ENCODE peak calls at places on chromosomes 5 and 9, in nine cellular contexts. One of them, this sample, is unnamed.

GRCh38 chr5:3107118-3107517 is 355.6 kb upstream of the IRX2 start:
- DNase-seq in GM23248: no peak
- DNase-seq in A549: no peak
- DNase-seq in heart right ventricle: no peak
- DNase-seq in heart left ventricle: no peak
- DNase-seq in colonic mucosa: no peak
- DNase-seq in transverse colon: no peak
- DNase-seq in Peyer's patch: no peak
- DNase-seq in cardiac muscle cell: peak
- DNase-seq in this sample: no peak

GRCh38 chr5:40549611-40550010 is 130.1 kb upstream of the PTGER4 start:
- DNase-seq in Peyer's patch: no peak
- DNase-seq in heart right ventricle: no peak
- DNase-seq in heart left ventricle: no peak
- DNase-seq in A549: no peak
- DNase-seq in transverse colon: no peak
- DNase-seq in colonic mucosa: no peak
- DNase-seq in GM23248: peak
- DNase-seq in cardiac muscle cell: no peak
- DNase-seq in this sample: no peak

GRCh38 chr5:32325616-32326015 is 12.9 kb upstream of the MTMR12 start:
- DNase-seq in heart left ventricle: no peak
- DNase-seq in colonic mucosa: no peak
- DNase-seq in heart right ventricle: no peak
- DNase-seq in transverse colon: no peak
- DNase-seq in GM23248: no peak
- DNase-seq in A549: no peak
- DNase-seq in Peyer's patch: no peak
- DNase-seq in cardiac muscle cell: no peak
- DNase-seq in this sample: no peak

GRCh38 chr5:109199294-109199693 is 210.5 kb downstream of the PJA2 start:
- DNase-seq in transverse colon: no peak
- DNase-seq in Peyer's patch: no peak
- DNase-seq in heart right ventricle: no peak
- DNase-seq in colonic mucosa: no peak
- DNase-seq in GM23248: no peak
- DNase-seq in cardiac muscle cell: peak
- DNase-seq in A549: no peak
- DNase-seq in heart left ventricle: no peak
- DNase-seq in this sample: no peak

GRCh38 chr5:52811067-52811749 is 23.5 kb downstream of the ITGA1 start:
- DNase-seq in Peyer's patch: no peak
- DNase-seq in A549: no peak
- DNase-seq in GM23248: peak
- DNase-seq in transverse colon: no peak
- DNase-seq in colonic mucosa: no peak
- DNase-seq in heart right ventricle: no peak
- DNase-seq in cardiac muscle cell: no peak
- DNase-seq in heart left ventricle: no peak
- DNase-seq in this sample: peak

GRCh38 chr5:100691545-100691944 is 156.4 kb downstream of the FAM174A start:
- DNase-seq in heart right ventricle: no peak
- DNase-seq in cardiac muscle cell: no peak
- DNase-seq in Peyer's patch: no peak
- DNase-seq in colonic mucosa: no peak
- DNase-seq in A549: no peak
- DNase-seq in transverse colon: no peak
- DNase-seq in GM23248: peak
- DNase-seq in heart left ventricle: no peak
- DNase-seq in this sample: no peak

GRCh38 chr5:54311178-54311811 is 922 bp upstream of the ARL15 start:
- DNase-seq in Peyer's patch: no peak
- DNase-seq in cardiac muscle cell: peak
- DNase-seq in colonic mucosa: no peak
- DNase-seq in heart right ventricle: no peak
- DNase-seq in A549: no peak
- DNase-seq in GM23248: peak
- DNase-seq in transverse colon: no peak
- DNase-seq in heart left ventricle: no peak
- DNase-seq in this sample: no peak

GRCh38 chr9:115556432-115556831 is 438.5 kb upstream of the TNC start:
- DNase-seq in heart left ventricle: no peak
- DNase-seq in transverse colon: no peak
- DNase-seq in colonic mucosa: no peak
- DNase-seq in cardiac muscle cell: no peak
- DNase-seq in heart right ventricle: no peak
- DNase-seq in Peyer's patch: no peak
- DNase-seq in A549: no peak
- DNase-seq in GM23248: no peak
- DNase-seq in this sample: no peak

GRCh38 chr9:4277531-4277991 is 22.3 kb downstream of the GLIS3 start:
- DNase-seq in GM23248: no peak
- DNase-seq in cardiac muscle cell: no peak
- DNase-seq in heart right ventricle: no peak
- DNase-seq in heart left ventricle: no peak
- DNase-seq in transverse colon: no peak
- DNase-seq in A549: peak
- DNase-seq in colonic mucosa: no peak
- DNase-seq in Peyer's patch: no peak
- DNase-seq in this sample: no peak

GRCh38 chr5:143514915-143515314 is 111.4 kb upstream of the NR3C1 start:
- DNase-seq in Peyer's patch: no peak
- DNase-seq in A549: no peak
- DNase-seq in heart right ventricle: no peak
- DNase-seq in heart left ventricle: no peak
- DNase-seq in transverse colon: no peak
- DNase-seq in cardiac muscle cell: no peak
- DNase-seq in GM23248: peak
- DNase-seq in colonic mucosa: no peak
- DNase-seq in this sample: no peak

GRCh38 chr5:135139397-135140134 is 105.5 kb upstream of the PITX1 start:
- DNase-seq in cardiac muscle cell: no peak
- DNase-seq in heart left ventricle: no peak
- DNase-seq in Peyer's patch: no peak
- DNase-seq in heart right ventricle: no peak
- DNase-seq in A549: peak
- DNase-seq in colonic mucosa: peak
- DNase-seq in GM23248: peak
- DNase-seq in transverse colon: peak
- DNase-seq in this sample: peak

GRCh38 chr9:35522189-35522588 is 32.3 kb downstream of the RUSC2 start:
- DNase-seq in heart left ventricle: no peak
- DNase-seq in colonic mucosa: no peak
- DNase-seq in GM23248: peak
- DNase-seq in cardiac muscle cell: no peak
- DNase-seq in heart right ventricle: no peak
- DNase-seq in transverse colon: no peak
- DNase-seq in A549: no peak
- DNase-seq in Peyer's patch: no peak
- DNase-seq in this sample: no peak

GRCh38 chr5:81115261-81115660 is 117.9 kb upstream of the CKMT2 start:
- DNase-seq in heart right ventricle: no peak
- DNase-seq in heart left ventricle: no peak
- DNase-seq in GM23248: no peak
- DNase-seq in colonic mucosa: no peak
- DNase-seq in Peyer's patch: no peak
- DNase-seq in transverse colon: no peak
- DNase-seq in A549: no peak
- DNase-seq in cardiac muscle cell: no peak
- DNase-seq in this sample: no peak

GRCh38 chr5:74294231-74294705 is 346.3 kb downstream of the ENC1 start:
- DNase-seq in A549: no peak
- DNase-seq in transverse colon: no peak
- DNase-seq in GM23248: no peak
- DNase-seq in colonic mucosa: no peak
- DNase-seq in Peyer's patch: no peak
- DNase-seq in cardiac muscle cell: no peak
- DNase-seq in heart left ventricle: no peak
- DNase-seq in heart right ventricle: peak
- DNase-seq in this sample: no peak

GRCh38 chr5:74595143-74595915 is 45.2 kb downstream of the ENC1 start:
- DNase-seq in Peyer's patch: no peak
- DNase-seq in GM23248: peak
- DNase-seq in A549: no peak
- DNase-seq in colonic mucosa: peak
- DNase-seq in cardiac muscle cell: peak
- DNase-seq in heart left ventricle: no peak
- DNase-seq in heart right ventricle: no peak
- DNase-seq in transverse colon: no peak
- DNase-seq in this sample: no peak

GRCh38 chr5:77280036-77280435 is 69.6 kb downstream of the PDE8B start:
- DNase-seq in Peyer's patch: no peak
- DNase-seq in GM23248: no peak
- DNase-seq in transverse colon: no peak
- DNase-seq in cardiac muscle cell: no peak
- DNase-seq in heart left ventricle: no peak
- DNase-seq in heart right ventricle: no peak
- DNase-seq in A549: no peak
- DNase-seq in colonic mucosa: no peak
- DNase-seq in this sample: no peak

GRCh38 chr5:27450607-27451006 is 412.2 kb upstream of the CDH9 start:
- DNase-seq in Peyer's patch: no peak
- DNase-seq in heart right ventricle: no peak
- DNase-seq in heart left ventricle: no peak
- DNase-seq in cardiac muscle cell: no peak
- DNase-seq in colonic mucosa: no peak
- DNase-seq in GM23248: peak
- DNase-seq in A549: no peak
- DNase-seq in transverse colon: no peak
- DNase-seq in this sample: no peak

GRCh38 chr5:112228672-112229071 is 190.4 kb downstream of the EPB41L4A start:
- DNase-seq in cardiac muscle cell: peak
- DNase-seq in colonic mucosa: peak
- DNase-seq in heart left ventricle: peak
- DNase-seq in Peyer's patch: peak
- DNase-seq in A549: peak
- DNase-seq in transverse colon: peak
- DNase-seq in heart right ventricle: peak
- DNase-seq in GM23248: peak
- DNase-seq in this sample: peak

GRCh38 chr5:66100851-66101250 is 43.2 kb upstream of the SREK1 start:
- DNase-seq in transverse colon: no peak
- DNase-seq in heart left ventricle: no peak
- DNase-seq in Peyer's patch: no peak
- DNase-seq in cardiac muscle cell: no peak
- DNase-seq in GM23248: no peak
- DNase-seq in A549: no peak
- DNase-seq in colonic mucosa: no peak
- DNase-seq in heart right ventricle: no peak
- DNase-seq in this sample: no peak
- H3K27ac ChIP-seq in transverse colon: no peak
- H3K27ac ChIP-seq in heart left ventricle: no peak
- H3K27ac ChIP-seq in Peyer's patch: no peak
- H3K27ac ChIP-seq in cardiac muscle cell: no peak
- H3K27ac ChIP-seq in GM23248: no peak
- H3K27ac ChIP-seq in A549: no peak
- H3K27ac ChIP-seq in colonic mucosa: no peak
- H3K27ac ChIP-seq in heart right ventricle: no peak
- H3K27ac ChIP-seq in this sample: no peak

GRCh38 chr9:127715443-127716337 is at the start of the genes PTRH1 and TTC16:
- DNase-seq in heart right ventricle: peak
- DNase-seq in cardiac muscle cell: peak
- DNase-seq in Peyer's patch: peak
- DNase-seq in heart left ventricle: peak
- DNase-seq in A549: peak
- DNase-seq in colonic mucosa: peak
- DNase-seq in GM23248: peak
- DNase-seq in transverse colon: peak
- DNase-seq in this sample: peak

GRCh38 chr9:127714020-127714835 is 1.2 kb downstream of the PTRH1 start:
- DNase-seq in transverse colon: no peak
- DNase-seq in Peyer's patch: no peak
- DNase-seq in cardiac muscle cell: no peak
- DNase-seq in heart right ventricle: no peak
- DNase-seq in GM23248: peak
- DNase-seq in A549: no peak
- DNase-seq in colonic mucosa: no peak
- DNase-seq in heart left ventricle: no peak
- DNase-seq in this sample: no peak

GRCh38 chr9:127714916-127715442 is 484 bp downstream of the PTRH1 start:
- DNase-seq in transverse colon: peak
- DNase-seq in colonic mucosa: peak
- DNase-seq in cardiac muscle cell: peak
- DNase-seq in GM23248: peak
- DNase-seq in heart right ventricle: peak
- DNase-seq in heart left ventricle: no peak
- DNase-seq in Peyer's patch: peak
- DNase-seq in A549: no peak
- DNase-seq in this sample: no peak

GRCh38 chr9:127717766-127718165 is 1.9 kb downstream of the TTC16 start:
- DNase-seq in cardiac muscle cell: no peak
- DNase-seq in heart left ventricle: no peak
- DNase-seq in heart right ventricle: no peak
- DNase-seq in GM23248: no peak
- DNase-seq in Peyer's patch: no peak
- DNase-seq in transverse colon: no peak
- DNase-seq in A549: no peak
- DNase-seq in colonic mucosa: no peak
- DNase-seq in this sample: no peak

DNA sequence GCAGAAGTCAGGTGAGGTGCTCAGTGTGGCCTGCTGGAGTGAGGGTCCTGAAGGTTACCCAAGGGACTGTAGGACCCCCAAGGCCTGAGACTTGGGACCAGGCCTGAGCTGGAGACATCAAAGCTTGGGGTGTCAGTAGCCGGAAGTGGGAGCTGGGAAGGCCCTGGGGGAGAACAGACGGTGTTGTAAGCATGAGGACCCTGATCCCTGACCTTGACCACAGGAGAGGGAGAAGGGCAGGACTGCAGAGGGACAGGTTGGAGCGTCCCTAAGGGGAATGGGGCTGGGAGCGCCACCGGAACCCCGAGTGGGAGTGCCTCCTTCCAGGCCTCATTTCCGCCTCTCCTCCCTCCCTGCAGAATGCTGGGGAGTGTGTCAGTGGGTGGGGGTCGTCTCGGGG is 533 bp downstream of the TTC16 start:
- DNase-seq in heart right ventricle: no peak
- DNase-seq in transverse colon: no peak
- DNase-seq in Peyer's patch: no peak
- DNase-seq in A549: no peak
- DNase-seq in GM23248: no peak
- DNase-seq in colonic mucosa: no peak
- DNase-seq in heart left ventricle: no peak
- DNase-seq in cardiac muscle cell: no peak
- DNase-seq in this sample: no peak
- H3K27ac ChIP-seq in heart right ventricle: peak
- H3K27ac ChIP-seq in transverse colon: peak
- H3K27ac ChIP-seq in Peyer's patch: peak
- H3K27ac ChIP-seq in A549: peak
- H3K27ac ChIP-seq in GM23248: peak
- H3K27ac ChIP-seq in colonic mucosa: peak
- H3K27ac ChIP-seq in heart left ventricle: peak
- H3K27ac ChIP-seq in cardiac muscle cell: no peak
- H3K27ac ChIP-seq in this sample: no peak

GRCh38 chr9:121750259-121750714 is 98.9 kb downstream of the DAB2IP start:
- DNase-seq in colonic mucosa: no peak
- DNase-seq in GM23248: no peak
- DNase-seq in A549: no peak
- DNase-seq in heart right ventricle: no peak
- DNase-seq in cardiac muscle cell: no peak
- DNase-seq in heart left ventricle: no peak
- DNase-seq in Peyer's patch: no peak
- DNase-seq in transverse colon: no peak
- DNase-seq in this sample: no peak
- H3K27ac ChIP-seq in colonic mucosa: no peak
- H3K27ac ChIP-seq in GM23248: no peak
- H3K27ac ChIP-seq in A549: no peak
- H3K27ac ChIP-seq in heart right ventricle: peak
- H3K27ac ChIP-seq in cardiac muscle cell: peak
- H3K27ac ChIP-seq in heart left ventricle: peak
- H3K27ac ChIP-seq in Peyer's patch: no peak
- H3K27ac ChIP-seq in transverse colon: peak
- H3K27ac ChIP-seq in this sample: no peak

GRCh38 chr5:56282241-56282640 is 49.1 kb upstream of the ANKRD55 start:
- DNase-seq in Peyer's patch: no peak
- DNase-seq in heart left ventricle: no peak
- DNase-seq in cardiac muscle cell: no peak
- DNase-seq in colonic mucosa: no peak
- DNase-seq in A549: no peak
- DNase-seq in transverse colon: no peak
- DNase-seq in heart right ventricle: no peak
- DNase-seq in GM23248: peak
- DNase-seq in this sample: no peak
- H3K27ac ChIP-seq in Peyer's patch: no peak
- H3K27ac ChIP-seq in heart left ventricle: no peak
- H3K27ac ChIP-seq in cardiac muscle cell: no peak
- H3K27ac ChIP-seq in colonic mucosa: no peak
- H3K27ac ChIP-seq in A549: no peak
- H3K27ac ChIP-seq in transverse colon: no peak
- H3K27ac ChIP-seq in heart right ventricle: no peak
- H3K27ac ChIP-seq in GM23248: peak
- H3K27ac ChIP-seq in this sample: peak